ENCODE peak calls at places on chromosome 17, in ten cellular contexts. U is fibroblast of the aortic adventitia, K is prostate gland, G is IMR-90, L is cardiac fibroblast, Q is Calu3, W is heart left ventricle, R is A549, T is dorsolateral prefrontal cortex, C is AG04450. O is an unnamed sample.
A peak's percentile ranks its signal among the peaks of the same experiment; 100 is the strongest.

GRCh38 chr17:62052765-62053338 is 12.2 kb downstream of the MED13 start:
- DNase-seq in U (no peak), K (no peak), G (no peak), L (no peak), Q (peak; percentile 31), W (no peak), R (no peak), T (no peak), C (no peak), O (no peak)

GRCh38 chr17:6173653-6174052 is 103.5 kb downstream of the WSCD1 start:
- DNase-seq in U (no peak), K (no peak), G (no peak), L (no peak), Q (no peak), W (no peak), R (no peak), T (no peak), C (no peak), O (no peak)

GRCh38 chr17:79033741-79034501 is 10.0 kb downstream of the C1QTNF1 start:
- DNase-seq in U (no peak), K (peak; percentile 41), G (no peak), L (no peak), Q (no peak), W (peak; percentile 69), R (no peak), T (peak; percentile 69), C (no peak), O (no peak)

GRCh38 chr17:45123930-45124796 is 8.2 kb downstream of the PLCD3 start:
- DNase-seq in U (peak; percentile 82), K (no peak), G (peak; percentile 91), L (peak; percentile 88), Q (peak; percentile 96), W (peak; percentile 80), R (peak; percentile 95), T (no peak), C (peak; percentile 71), O (no peak)

GRCh38 chr17:45431531-45432404 is 902 bp downstream of the ARHGAP27 start:
- DNase-seq in U (peak; percentile 35), K (peak; percentile 91), G (peak; percentile 31), L (peak; percentile 53), Q (peak; percentile 99), W (peak; percentile 78), R (peak; percentile 98), T (no peak), C (no peak), O (no peak)

GRCh38 chr17:79078476-79079190 is 4.0 kb downstream of the ENGASE start:
- DNase-seq in U (no peak), K (no peak), G (no peak), L (no peak), Q (no peak), W (no peak), R (no peak), T (no peak), C (no peak), O (no peak)

GRCh38 chr17:50559674-50560184 is 786 bp upstream of the CACNA1G start:
- DNase-seq in U (peak; percentile 32), K (no peak), G (peak; percentile 5), L (peak; percentile 55), Q (peak; percentile 41), W (peak; percentile 60), R (peak; percentile 95), T (no peak), C (no peak), O (no peak)

GRCh38 chr17:27446569-27447301 is 9.5 kb upstream of the KSR1 start:
- DNase-seq in U (peak; percentile 99), K (no peak), G (peak; percentile 100), L (peak; percentile 99), Q (no peak), W (no peak), R (no peak), T (no peak), C (peak; percentile 99), O (peak; percentile 86)

GRCh38 chr17:28097901-28098300 is 55.4 kb downstream of the NLK start:
- DNase-seq in U (no peak), K (no peak), G (no peak), L (no peak), Q (no peak), W (no peak), R (no peak), T (no peak), C (no peak), O (no peak)

GRCh38 chr17:72726936-72727335 is 365.6 kb downstream of the SLC39A11 start:
- DNase-seq in U (no peak), K (no peak), G (peak; percentile 77), L (peak; percentile 10), Q (no peak), W (no peak), R (no peak), T (no peak), C (no peak), O (no peak)

GRCh38 chr17:419073-419735 is 66.6 kb upstream of the RPH3AL start:
- DNase-seq in U (no peak), K (no peak), G (no peak), L (no peak), Q (no peak), W (no peak), R (no peak), T (no peak), C (no peak), O (no peak)

GRCh38 chr17:74992223-74992622 is 4.8 kb downstream of the CDR2L start:
- DNase-seq in U (no peak), K (no peak), G (no peak), L (no peak), Q (peak; percentile 43), W (no peak), R (no peak), T (no peak), C (no peak), O (no peak)

GRCh38 chr17:74990581-74991105 is 3.2 kb downstream of the CDR2L start:
- DNase-seq in U (no peak), K (no peak), G (no peak), L (no peak), Q (no peak), W (no peak), R (no peak), T (no peak), C (no peak), O (no peak)

GRCh38 chr17:74987418-74987908 is at the start of gene CDR2L:
- DNase-seq in U (peak; percentile 88), K (peak; percentile 95), G (peak; percentile 89), L (peak; percentile 91), Q (peak; percentile 98), W (peak; percentile 97), R (peak; percentile 94), T (peak; percentile 99), C (peak; percentile 75), O (peak; percentile 80)

GRCh38 chr17:74986206-74986576 is 1.2 kb upstream of the CDR2L start:
- DNase-seq in U (no peak), K (no peak), G (no peak), L (no peak), Q (no peak), W (no peak), R (no peak), T (no peak), C (no peak), O (no peak)

DNA sequence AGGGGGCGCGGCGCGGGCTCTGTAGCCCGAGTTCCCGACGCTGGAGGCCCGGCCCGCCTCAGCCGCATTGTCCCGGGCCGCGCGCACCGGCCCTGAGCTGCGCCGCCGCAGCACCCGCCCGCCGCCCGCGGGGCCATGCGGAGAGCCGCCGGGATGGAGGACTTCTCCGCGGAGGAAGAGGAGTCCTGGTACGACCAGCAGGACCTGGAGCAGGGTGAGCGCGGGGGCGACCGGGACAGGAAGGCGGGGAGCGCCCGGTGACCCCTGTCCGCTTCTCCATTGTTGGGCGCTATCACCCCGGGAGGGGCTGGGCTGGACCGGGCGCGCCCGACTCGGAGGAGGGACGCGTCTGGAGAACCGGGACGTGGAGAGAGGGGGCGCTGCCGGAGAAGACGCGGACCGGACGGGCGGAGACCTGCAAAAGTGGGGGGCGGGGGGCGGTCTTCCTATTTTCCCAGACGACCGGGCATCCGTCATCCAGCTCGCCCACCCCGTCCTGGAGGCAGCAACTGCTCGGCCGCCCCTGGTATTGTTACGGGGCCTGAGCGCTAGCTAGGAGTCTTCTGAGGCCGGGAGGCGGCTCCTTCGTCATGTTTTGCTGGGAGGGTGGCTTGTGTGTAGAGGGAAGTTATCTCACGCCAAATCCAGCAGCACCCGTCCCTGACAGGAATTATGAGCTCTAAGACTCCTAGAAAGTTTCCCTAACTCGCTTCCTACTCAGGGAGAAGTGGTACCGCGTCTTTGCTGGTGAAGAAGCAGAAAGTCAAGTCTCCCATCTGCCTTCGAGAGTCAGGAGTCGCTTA is 678 bp downstream of the CDR2L start:
- DNase-seq in U (peak; percentile 66), K (peak; percentile 83), G (peak; percentile 76), L (peak; percentile 76), Q (peak; percentile 77), W (peak; percentile 93), R (no peak), T (peak; percentile 69), C (peak; percentile 29), O (peak; percentile 66)
- TF ChIP-seq CTCF in U (peak; percentile 48), K (peak; percentile 51), G (peak; percentile 42), L (peak; percentile 26), Q (no peak), W (peak; percentile 18), R (no peak), T (no peak), C (peak; percentile 44), O (peak; percentile 59)

GRCh38 chr17:73929860-73930430 is 273.5 kb upstream of the RPL38 start:
- DNase-seq in U (no peak), K (no peak), G (no peak), L (no peak), Q (no peak), W (no peak), R (no peak), T (no peak), C (no peak), O (no peak)
- TF ChIP-seq CTCF in U (no peak), K (no peak), G (no peak), L (no peak), Q (no peak), W (no peak), R (no peak), T (no peak), C (no peak), O (no peak)

GRCh38 chr17:74212913-74213791 is at the start of gene TTYH2:
- DNase-seq in U (peak; percentile 84), K (peak; percentile 90), G (peak; percentile 82), L (peak; percentile 85), Q (peak; percentile 82), W (peak; percentile 94), R (peak; percentile 84), T (peak; percentile 88), C (peak; percentile 55), O (peak; percentile 61)
- TF ChIP-seq CTCF in U (peak; percentile 56), K (no peak), G (peak; percentile 27), L (peak; percentile 52), Q (no peak), W (no peak), R (peak; percentile 18), T (peak; percentile 17), C (peak; percentile 40), O (peak; percentile 26)

DNA sequence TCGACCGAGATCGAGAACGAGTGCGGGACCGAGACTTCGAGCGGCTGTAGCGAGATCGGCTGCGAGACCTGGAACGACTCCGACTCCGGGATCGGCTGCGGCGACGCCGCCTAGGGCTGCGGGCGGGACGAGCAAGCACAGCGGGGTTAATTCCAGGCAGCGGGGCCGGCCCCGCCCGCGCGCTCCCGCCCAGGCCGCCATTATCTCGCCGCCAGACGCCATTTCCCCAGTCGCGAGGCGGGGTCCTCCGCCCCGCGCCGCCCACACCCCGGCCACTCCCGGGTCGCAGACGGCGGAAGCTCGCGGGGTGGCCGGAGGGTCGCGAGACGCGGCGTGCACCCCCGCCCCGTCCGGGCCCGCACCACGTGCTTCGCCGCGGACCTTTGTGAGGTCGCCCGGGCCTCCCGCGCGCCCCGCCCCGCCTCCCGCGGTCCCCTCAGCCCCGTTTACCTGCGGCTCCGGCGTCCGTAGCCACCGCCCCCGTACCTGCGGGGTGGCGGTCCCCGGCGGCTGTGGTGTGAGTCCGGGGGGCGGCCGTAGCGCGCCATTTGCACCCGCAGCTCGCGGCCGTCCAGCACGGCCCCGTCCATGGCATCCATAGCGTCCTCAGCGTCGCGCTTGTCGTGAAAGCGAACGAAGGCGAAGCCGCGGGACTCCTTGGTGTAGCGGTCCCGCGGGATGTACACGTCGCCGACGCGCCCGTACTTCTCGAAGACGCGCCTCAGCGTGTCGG is 616 bp downstream of the SRSF2 start:
- DNase-seq in U (peak; percentile 63), K (peak; percentile 66), G (peak; percentile 60), L (peak; percentile 54), Q (peak; percentile 68), W (peak; percentile 84), R (no peak), T (peak; percentile 53), C (no peak), O (peak; percentile 39)
- TF ChIP-seq CTCF in U (peak; percentile 41), K (peak; percentile 45), G (peak; percentile 35), L (peak; percentile 13), Q (no peak), W (no peak), R (no peak), T (no peak), C (peak; percentile 30), O (peak; percentile 15)